ENCODE peak calls at places on chromosomes 1 and 21, in ten cellular contexts. One of them, this sample, is unnamed.

GRCh38 chr1:173365341-173365740 is 111.8 kb upstream of the PRDX6 start:
- DNase-seq in left ventricle myocardium inferior: no peak
- DNase-seq in esophagus squamous epithelium: no peak
- DNase-seq in adrenal gland: no peak
- DNase-seq in tibial nerve: no peak
- DNase-seq in bronchial epithelial cell: no peak
- DNase-seq in AG04450: no peak
- DNase-seq in kidney: no peak
- DNase-seq in fibroblast of the aortic adventitia: no peak
- DNase-seq in tibial artery: no peak
- DNase-seq in this sample: no peak

GRCh38 chr1:179082308-179083030 is 599 bp downstream of the TOR3A start:
- DNase-seq in left ventricle myocardium inferior: peak; percentile 35
- DNase-seq in esophagus squamous epithelium: no peak
- DNase-seq in adrenal gland: peak; percentile 26
- DNase-seq in tibial nerve: peak; percentile 19
- DNase-seq in bronchial epithelial cell: no peak
- DNase-seq in AG04450: no peak
- DNase-seq in kidney: no peak
- DNase-seq in fibroblast of the aortic adventitia: peak; percentile 24
- DNase-seq in tibial artery: no peak
- DNase-seq in this sample: peak; percentile 73

GRCh38 chr21:31132574-31133242 is 94.4 kb upstream of the KRTAP19-8 start:
- DNase-seq in left ventricle myocardium inferior: no peak
- DNase-seq in esophagus squamous epithelium: no peak
- DNase-seq in adrenal gland: no peak
- DNase-seq in tibial nerve: no peak
- DNase-seq in bronchial epithelial cell: no peak
- DNase-seq in AG04450: no peak
- DNase-seq in kidney: no peak
- DNase-seq in fibroblast of the aortic adventitia: no peak
- DNase-seq in tibial artery: no peak
- DNase-seq in this sample: no peak

GRCh38 chr1:97204468-97204867 is 482.9 kb downstream of the PTBP2 start:
- DNase-seq in left ventricle myocardium inferior: no peak
- DNase-seq in esophagus squamous epithelium: no peak
- DNase-seq in adrenal gland: no peak
- DNase-seq in tibial nerve: no peak
- DNase-seq in bronchial epithelial cell: no peak
- DNase-seq in AG04450: no peak
- DNase-seq in kidney: no peak
- DNase-seq in fibroblast of the aortic adventitia: peak; percentile 76
- DNase-seq in tibial artery: no peak
- DNase-seq in this sample: no peak

GRCh38 chr1:172870901-172871606 is 179.7 kb downstream of the TNFSF18 start:
- DNase-seq in left ventricle myocardium inferior: no peak
- DNase-seq in esophagus squamous epithelium: no peak
- DNase-seq in adrenal gland: no peak
- DNase-seq in tibial nerve: no peak
- DNase-seq in bronchial epithelial cell: peak; percentile 60
- DNase-seq in AG04450: no peak
- DNase-seq in kidney: no peak
- DNase-seq in fibroblast of the aortic adventitia: no peak
- DNase-seq in tibial artery: no peak
- DNase-seq in this sample: no peak

GRCh38 chr1:206684478-206685255 is at the start of gene MAPKAPK2:
- DNase-seq in left ventricle myocardium inferior: peak; percentile 86
- DNase-seq in esophagus squamous epithelium: peak; percentile 54
- DNase-seq in adrenal gland: peak; percentile 85
- DNase-seq in tibial nerve: peak; percentile 75
- DNase-seq in bronchial epithelial cell: no peak
- DNase-seq in AG04450: no peak
- DNase-seq in kidney: peak; percentile 93
- DNase-seq in fibroblast of the aortic adventitia: peak; percentile 53
- DNase-seq in tibial artery: peak; percentile 88
- DNase-seq in this sample: peak; percentile 86

GRCh38 chr1:210516092-210516491 is 187.4 kb downstream of the HHAT start:
- DNase-seq in left ventricle myocardium inferior: no peak
- DNase-seq in esophagus squamous epithelium: no peak
- DNase-seq in adrenal gland: no peak
- DNase-seq in tibial nerve: no peak
- DNase-seq in bronchial epithelial cell: no peak
- DNase-seq in AG04450: no peak
- DNase-seq in kidney: no peak
- DNase-seq in fibroblast of the aortic adventitia: no peak
- DNase-seq in tibial artery: no peak
- DNase-seq in this sample: no peak

GRCh38 chr1:24503003-24503751 is 541 bp downstream of the RCAN3 start:
- DNase-seq in left ventricle myocardium inferior: peak; percentile 27
- DNase-seq in esophagus squamous epithelium: no peak
- DNase-seq in adrenal gland: no peak
- DNase-seq in tibial nerve: no peak
- DNase-seq in bronchial epithelial cell: peak; percentile 50
- DNase-seq in AG04450: no peak
- DNase-seq in kidney: no peak
- DNase-seq in fibroblast of the aortic adventitia: no peak
- DNase-seq in tibial artery: no peak
- DNase-seq in this sample: no peak

GRCh38 chr1:171742577-171742922 is 685 bp upstream of the VAMP4 start:
- DNase-seq in left ventricle myocardium inferior: peak; percentile 20
- DNase-seq in esophagus squamous epithelium: no peak
- DNase-seq in adrenal gland: peak; percentile 50
- DNase-seq in tibial nerve: peak; percentile 19
- DNase-seq in bronchial epithelial cell: no peak
- DNase-seq in AG04450: no peak
- DNase-seq in kidney: no peak
- DNase-seq in fibroblast of the aortic adventitia: peak; percentile 51
- DNase-seq in tibial artery: peak; percentile 82
- DNase-seq in this sample: peak; percentile 61

GRCh38 chr1:70627910-70628309 is 216.8 kb downstream of the CTH start:
- DNase-seq in left ventricle myocardium inferior: no peak
- DNase-seq in esophagus squamous epithelium: no peak
- DNase-seq in adrenal gland: no peak
- DNase-seq in tibial nerve: no peak
- DNase-seq in bronchial epithelial cell: peak; percentile 42
- DNase-seq in AG04450: no peak
- DNase-seq in kidney: no peak
- DNase-seq in fibroblast of the aortic adventitia: peak; percentile 3
- DNase-seq in tibial artery: no peak
- DNase-seq in this sample: no peak

GRCh38 chr1:46614604-46614984 is 2.0 kb downstream of the MOB3C start:
- DNase-seq in left ventricle myocardium inferior: no peak
- DNase-seq in esophagus squamous epithelium: no peak
- DNase-seq in adrenal gland: no peak
- DNase-seq in tibial nerve: no peak
- DNase-seq in bronchial epithelial cell: no peak
- DNase-seq in AG04450: no peak
- DNase-seq in kidney: no peak
- DNase-seq in fibroblast of the aortic adventitia: no peak
- DNase-seq in tibial artery: no peak
- DNase-seq in this sample: no peak

GRCh38 chr1:21705303-21705980 is 36.3 kb upstream of the RAP1GAP start:
- DNase-seq in left ventricle myocardium inferior: no peak
- DNase-seq in esophagus squamous epithelium: no peak
- DNase-seq in adrenal gland: no peak
- DNase-seq in tibial nerve: no peak
- DNase-seq in bronchial epithelial cell: no peak
- DNase-seq in AG04450: no peak
- DNase-seq in kidney: no peak
- DNase-seq in fibroblast of the aortic adventitia: no peak
- DNase-seq in tibial artery: no peak
- DNase-seq in this sample: no peak

GRCh38 chr1:110583505-110583904 is 22.7 kb downstream of the KCNA2 start:
- DNase-seq in left ventricle myocardium inferior: no peak
- DNase-seq in esophagus squamous epithelium: no peak
- DNase-seq in adrenal gland: no peak
- DNase-seq in tibial nerve: no peak
- DNase-seq in bronchial epithelial cell: no peak
- DNase-seq in AG04450: no peak
- DNase-seq in kidney: no peak
- DNase-seq in fibroblast of the aortic adventitia: no peak
- DNase-seq in tibial artery: no peak
- DNase-seq in this sample: no peak
- H3K4me3 ChIP-seq in left ventricle myocardium inferior: no peak overlapping the region
- H3K4me3 ChIP-seq in esophagus squamous epithelium: no peak overlapping the region
- H3K4me3 ChIP-seq in adrenal gland: no peak overlapping the region
- H3K4me3 ChIP-seq in tibial nerve: no peak overlapping the region
- H3K4me3 ChIP-seq in bronchial epithelial cell: no peak overlapping the region
- H3K4me3 ChIP-seq in AG04450: no peak overlapping the region
- H3K4me3 ChIP-seq in kidney: no peak overlapping the region
- H3K4me3 ChIP-seq in fibroblast of the aortic adventitia: no peak overlapping the region
- H3K4me3 ChIP-seq in tibial artery: no peak overlapping the region
- H3K4me3 ChIP-seq in this sample: no peak overlapping the region

GRCh38 chr21:33914188-33914587 is 1.4 kb downstream of the ATP5PO start:
- DNase-seq in left ventricle myocardium inferior: no peak
- DNase-seq in esophagus squamous epithelium: no peak
- DNase-seq in adrenal gland: no peak
- DNase-seq in tibial nerve: no peak
- DNase-seq in bronchial epithelial cell: peak; percentile 60
- DNase-seq in AG04450: no peak
- DNase-seq in kidney: no peak
- DNase-seq in fibroblast of the aortic adventitia: no peak
- DNase-seq in tibial artery: no peak
- DNase-seq in this sample: no peak
- H3K4me3 ChIP-seq in left ventricle myocardium inferior: peak overlapping the region; percentile 89
- H3K4me3 ChIP-seq in esophagus squamous epithelium: no peak overlapping the region
- H3K4me3 ChIP-seq in adrenal gland: no peak overlapping the region
- H3K4me3 ChIP-seq in tibial nerve: no peak overlapping the region
- H3K4me3 ChIP-seq in bronchial epithelial cell: peak overlapping the region; percentile 97
- H3K4me3 ChIP-seq in AG04450: no peak overlapping the region
- H3K4me3 ChIP-seq in kidney: peak overlapping the region; percentile 94
- H3K4me3 ChIP-seq in fibroblast of the aortic adventitia: no peak overlapping the region
- H3K4me3 ChIP-seq in tibial artery: no peak overlapping the region
- H3K4me3 ChIP-seq in this sample: no peak overlapping the region

GRCh38 chr1:42689912-42690311 is 7.7 kb downstream of the YBX1 start:
- DNase-seq in left ventricle myocardium inferior: no peak
- DNase-seq in esophagus squamous epithelium: no peak
- DNase-seq in adrenal gland: no peak
- DNase-seq in tibial nerve: no peak
- DNase-seq in bronchial epithelial cell: peak; percentile 48
- DNase-seq in AG04450: no peak
- DNase-seq in kidney: no peak
- DNase-seq in fibroblast of the aortic adventitia: no peak
- DNase-seq in tibial artery: no peak
- DNase-seq in this sample: no peak

GRCh38 chr1:42684139-42684538 is 1.9 kb downstream of the YBX1 start:
- DNase-seq in left ventricle myocardium inferior: no peak
- DNase-seq in esophagus squamous epithelium: no peak
- DNase-seq in adrenal gland: no peak
- DNase-seq in tibial nerve: no peak
- DNase-seq in bronchial epithelial cell: peak; percentile 36
- DNase-seq in AG04450: no peak
- DNase-seq in kidney: no peak
- DNase-seq in fibroblast of the aortic adventitia: peak; percentile 14
- DNase-seq in tibial artery: no peak
- DNase-seq in this sample: peak; percentile 23

GRCh38 chr1:42690477-42691156 is 8.4 kb downstream of the YBX1 start:
- DNase-seq in left ventricle myocardium inferior: no peak
- DNase-seq in esophagus squamous epithelium: no peak
- DNase-seq in adrenal gland: no peak
- DNase-seq in tibial nerve: no peak
- DNase-seq in bronchial epithelial cell: peak; percentile 29
- DNase-seq in AG04450: no peak
- DNase-seq in kidney: no peak
- DNase-seq in fibroblast of the aortic adventitia: peak; percentile 27
- DNase-seq in tibial artery: no peak
- DNase-seq in this sample: no peak

GRCh38 chr1:42682739-42683529 is 716 bp downstream of the YBX1 start:
- DNase-seq in left ventricle myocardium inferior: peak; percentile 70
- DNase-seq in esophagus squamous epithelium: peak; percentile 29
- DNase-seq in adrenal gland: peak; percentile 71
- DNase-seq in tibial nerve: peak; percentile 50
- DNase-seq in bronchial epithelial cell: peak; percentile 30
- DNase-seq in AG04450: peak; percentile 36
- DNase-seq in kidney: peak; percentile 93
- DNase-seq in fibroblast of the aortic adventitia: peak; percentile 72
- DNase-seq in tibial artery: peak; percentile 83
- DNase-seq in this sample: peak; percentile 87

GRCh38 chr1:42686418-42686817 is 4.2 kb downstream of the YBX1 start:
- DNase-seq in left ventricle myocardium inferior: no peak
- DNase-seq in esophagus squamous epithelium: no peak
- DNase-seq in adrenal gland: no peak
- DNase-seq in tibial nerve: no peak
- DNase-seq in bronchial epithelial cell: no peak
- DNase-seq in AG04450: no peak
- DNase-seq in kidney: no peak
- DNase-seq in fibroblast of the aortic adventitia: no peak
- DNase-seq in tibial artery: no peak
- DNase-seq in this sample: no peak
- H3K4me3 ChIP-seq in left ventricle myocardium inferior: peak overlapping the region; percentile 28
- H3K4me3 ChIP-seq in esophagus squamous epithelium: no peak overlapping the region
- H3K4me3 ChIP-seq in adrenal gland: no peak overlapping the region
- H3K4me3 ChIP-seq in tibial nerve: no peak overlapping the region
- H3K4me3 ChIP-seq in bronchial epithelial cell: no peak overlapping the region
- H3K4me3 ChIP-seq in AG04450: no peak overlapping the region
- H3K4me3 ChIP-seq in kidney: no peak overlapping the region
- H3K4me3 ChIP-seq in fibroblast of the aortic adventitia: no peak overlapping the region
- H3K4me3 ChIP-seq in tibial artery: no peak overlapping the region
- H3K4me3 ChIP-seq in this sample: no peak overlapping the region

GRCh38 chr1:61043010-61043820 is 39.1 kb upstream of the NFIA start:
- DNase-seq in left ventricle myocardium inferior: peak; percentile 91
- DNase-seq in esophagus squamous epithelium: no peak
- DNase-seq in adrenal gland: peak; percentile 93
- DNase-seq in tibial nerve: peak; percentile 86
- DNase-seq in bronchial epithelial cell: peak; percentile 46
- DNase-seq in AG04450: peak; percentile 23
- DNase-seq in kidney: peak; percentile 95
- DNase-seq in fibroblast of the aortic adventitia: peak; percentile 79
- DNase-seq in tibial artery: peak; percentile 93
- DNase-seq in this sample: peak; percentile 94

GRCh38 chr1:61046434-61046833 is 35.9 kb upstream of the NFIA start:
- DNase-seq in left ventricle myocardium inferior: no peak
- DNase-seq in esophagus squamous epithelium: no peak
- DNase-seq in adrenal gland: no peak
- DNase-seq in tibial nerve: no peak
- DNase-seq in bronchial epithelial cell: peak; percentile 61
- DNase-seq in AG04450: no peak
- DNase-seq in kidney: no peak
- DNase-seq in fibroblast of the aortic adventitia: no peak
- DNase-seq in tibial artery: no peak
- DNase-seq in this sample: no peak

GRCh38 chr1:61047061-61047460 is 35.3 kb upstream of the NFIA start:
- DNase-seq in left ventricle myocardium inferior: no peak
- DNase-seq in esophagus squamous epithelium: no peak
- DNase-seq in adrenal gland: no peak
- DNase-seq in tibial nerve: no peak
- DNase-seq in bronchial epithelial cell: no peak
- DNase-seq in AG04450: no peak
- DNase-seq in kidney: no peak
- DNase-seq in fibroblast of the aortic adventitia: no peak
- DNase-seq in tibial artery: no peak
- DNase-seq in this sample: no peak

DNA sequence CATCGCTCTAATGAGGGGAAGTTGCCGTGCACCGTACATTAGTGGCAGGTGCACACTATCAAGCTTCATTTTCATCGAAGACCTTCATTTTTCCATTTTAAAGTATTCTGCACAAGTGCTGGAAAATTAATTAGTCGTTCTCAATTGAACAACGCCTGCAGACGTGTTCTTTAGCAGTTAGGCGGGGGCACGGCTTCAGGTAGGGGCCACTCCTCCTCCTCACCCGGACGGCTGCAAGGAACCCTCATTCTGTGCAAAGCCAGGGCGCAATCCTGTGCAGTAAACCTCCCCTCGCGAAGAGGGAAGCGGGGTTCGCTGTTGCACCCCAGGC is 39.7 kb upstream of the NFIA start:
- DNase-seq in left ventricle myocardium inferior: no peak
- DNase-seq in esophagus squamous epithelium: no peak
- DNase-seq in adrenal gland: no peak
- DNase-seq in tibial nerve: no peak
- DNase-seq in bronchial epithelial cell: no peak
- DNase-seq in AG04450: no peak
- DNase-seq in kidney: no peak
- DNase-seq in fibroblast of the aortic adventitia: no peak
- DNase-seq in tibial artery: no peak
- DNase-seq in this sample: no peak
- H3K4me3 ChIP-seq in left ventricle myocardium inferior: peak overlapping the region; percentile 73
- H3K4me3 ChIP-seq in esophagus squamous epithelium: peak overlapping the region; percentile 62
- H3K4me3 ChIP-seq in adrenal gland: no peak overlapping the region
- H3K4me3 ChIP-seq in tibial nerve: peak overlapping the region; percentile 49
- H3K4me3 ChIP-seq in bronchial epithelial cell: peak overlapping the region; percentile 50
- H3K4me3 ChIP-seq in AG04450: peak overlapping the region; percentile 4
- H3K4me3 ChIP-seq in kidney: peak overlapping the region; percentile 39
- H3K4me3 ChIP-seq in fibroblast of the aortic adventitia: peak overlapping the region; percentile 47
- H3K4me3 ChIP-seq in tibial artery: peak overlapping the region; percentile 59
- H3K4me3 ChIP-seq in this sample: no peak overlapping the region

This sample was measured in mucosa of descending colon.